ENCODE peak calls at places on chromosome 13, in four cellular contexts. One of them, this sample, is unnamed.

GRCh38 chr13:113655358-113656014 is 2.5 kb downstream of the ATP4B start:
- DNase-seq in OCI-LY7: no peak
- DNase-seq in thoracic aorta: no peak
- DNase-seq in HFFc6: no peak
- DNase-seq in this sample: no peak

GRCh38 chr13:109879338-109879737 is 93.0 kb upstream of the IRS2 start:
- DNase-seq in HFFc6: no peak
- DNase-seq in thoracic aorta: no peak
- DNase-seq in OCI-LY7: no peak
- DNase-seq in this sample: no peak

GRCh38 chr13:110949116-110949515 is 34.2 kb upstream of the ANKRD10 start:
- DNase-seq in HFFc6: no peak
- DNase-seq in OCI-LY7: no peak
- DNase-seq in thoracic aorta: no peak
- DNase-seq in this sample: no peak

GRCh38 chr13:109738298-109738746 is 48.1 kb downstream of the IRS2 start:
- DNase-seq in HFFc6: no peak
- DNase-seq in thoracic aorta: no peak
- DNase-seq in OCI-LY7: no peak
- DNase-seq in this sample: no peak

GRCh38 chr13:47337781-47338507 is 441.1 kb upstream of the HTR2A start:
- DNase-seq in OCI-LY7: no peak
- DNase-seq in HFFc6: peak
- DNase-seq in thoracic aorta: no peak
- DNase-seq in this sample: no peak

GRCh38 chr13:112576191-112576590 is 11.8 kb downstream of the TUBGCP3 start:
- DNase-seq in OCI-LY7: no peak
- DNase-seq in HFFc6: no peak
- DNase-seq in thoracic aorta: no peak
- DNase-seq in this sample: no peak

GRCh38 chr13:52128714-52129700 is at the start of gene NEK5:
- DNase-seq in HFFc6: peak
- DNase-seq in OCI-LY7: no peak
- DNase-seq in thoracic aorta: no peak
- DNase-seq in this sample: no peak

GRCh38 chr13:27170221-27170520 is 1.4 kb downstream of the USP12 start:
- DNase-seq in HFFc6: peak
- DNase-seq in OCI-LY7: peak
- DNase-seq in thoracic aorta: no peak
- DNase-seq in this sample: no peak

GRCh38 chr13:29577135-29578051 is 18.1 kb downstream of the SLC7A1 start:
- DNase-seq in thoracic aorta: no peak
- DNase-seq in OCI-LY7: no peak
- DNase-seq in HFFc6: peak
- DNase-seq in this sample: no peak

GRCh38 chr13:41465215-41465907 is 8.0 kb downstream of the RGCC start:
- DNase-seq in HFFc6: peak
- DNase-seq in thoracic aorta: no peak
- DNase-seq in OCI-LY7: peak
- DNase-seq in this sample: no peak

GRCh38 chr13:111482126-111482525 is 161.7 kb downstream of the TEX29 start:
- DNase-seq in HFFc6: no peak
- DNase-seq in thoracic aorta: no peak
- DNase-seq in OCI-LY7: no peak
- DNase-seq in this sample: no peak

GRCh38 chr13:91904005-91904404 is 505.6 kb downstream of the GPC5 start:
- DNase-seq in thoracic aorta: no peak
- DNase-seq in HFFc6: no peak
- DNase-seq in OCI-LY7: no peak
- DNase-seq in this sample: no peak

GRCh38 chr13:30047154-30047874 is 196.9 kb upstream of the UBL3 start:
- DNase-seq in thoracic aorta: no peak
- DNase-seq in OCI-LY7: no peak
- DNase-seq in HFFc6: no peak
- DNase-seq in this sample: no peak

GRCh38 chr13:42580644-42581043 is 6.7 kb downstream of the TNFSF11 start:
- DNase-seq in HFFc6: no peak
- DNase-seq in OCI-LY7: no peak
- DNase-seq in thoracic aorta: no peak
- DNase-seq in this sample: no peak

GRCh38 chr13:98447881-98448641 is 128.8 kb downstream of the STK24 start:
- DNase-seq in thoracic aorta: no peak
- DNase-seq in HFFc6: no peak
- DNase-seq in OCI-LY7: peak
- DNase-seq in this sample: no peak

GRCh38 chr13:85367887-85368286 is 431.3 kb downstream of the SLITRK6 start:
- DNase-seq in HFFc6: no peak
- DNase-seq in thoracic aorta: no peak
- DNase-seq in OCI-LY7: no peak
- DNase-seq in this sample: no peak

GRCh38 chr13:50375792-50376191 is 360.5 kb downstream of the KCNRG start:
- DNase-seq in OCI-LY7: peak
- DNase-seq in thoracic aorta: no peak
- DNase-seq in HFFc6: peak
- DNase-seq in this sample: peak

GRCh38 chr13:28540612-28541011 is 45.7 kb upstream of the FLT1 start:
- DNase-seq in thoracic aorta: no peak
- DNase-seq in OCI-LY7: no peak
- DNase-seq in HFFc6: no peak
- DNase-seq in this sample: no peak

GRCh38 chr13:35818577-35819165 is 312.5 kb downstream of the DCLK1 start:
- DNase-seq in HFFc6: peak
- DNase-seq in OCI-LY7: peak
- DNase-seq in thoracic aorta: no peak
- DNase-seq in this sample: peak

GRCh38 chr13:75465236-75465635 is 16.7 kb downstream of the TBC1D4 start:
- DNase-seq in HFFc6: no peak
- DNase-seq in thoracic aorta: no peak
- DNase-seq in OCI-LY7: no peak
- DNase-seq in this sample: no peak

GRCh38 chr13:90447735-90448103 is 899.8 kb upstream of the MIR17HG start:
- DNase-seq in thoracic aorta: no peak
- DNase-seq in OCI-LY7: no peak
- DNase-seq in HFFc6: peak
- DNase-seq in this sample: no peak

GRCh38 chr13:27607125-27607524 is 13.2 kb downstream of the LNX2 start:
- DNase-seq in OCI-LY7: no peak
- DNase-seq in HFFc6: peak
- DNase-seq in thoracic aorta: no peak
- DNase-seq in this sample: no peak

GRCh38 chr13:21149568-21149967 is 26.8 kb downstream of the SKA3 start:
- DNase-seq in HFFc6: no peak
- DNase-seq in thoracic aorta: no peak
- DNase-seq in OCI-LY7: no peak
- DNase-seq in this sample: no peak

GRCh38 chr13:51524846-51525566 is 59.3 kb upstream of the WDFY2 start:
- DNase-seq in thoracic aorta: no peak
- DNase-seq in HFFc6: peak
- DNase-seq in OCI-LY7: no peak
- DNase-seq in this sample: no peak

GRCh38 chr13:106500450-106500849 is 35.0 kb downstream of the EFNB2 start:
- DNase-seq in HFFc6: no peak
- DNase-seq in OCI-LY7: no peak
- DNase-seq in thoracic aorta: no peak
- DNase-seq in this sample: no peak

GRCh38 chr13:40993987-40994386 is 25.1 kb downstream of the ELF1 start:
- DNase-seq in HFFc6: no peak
- DNase-seq in OCI-LY7: no peak
- DNase-seq in thoracic aorta: no peak
- DNase-seq in this sample: no peak

GRCh38 chr13:50156140-50156539 is 140.9 kb downstream of the KCNRG start:
- DNase-seq in HFFc6: peak
- DNase-seq in thoracic aorta: no peak
- DNase-seq in OCI-LY7: no peak
- DNase-seq in this sample: no peak

GRCh38 chr13:75195479-75196111 is 286.4 kb downstream of the TBC1D4 start:
- DNase-seq in thoracic aorta: no peak
- DNase-seq in HFFc6: no peak
- DNase-seq in OCI-LY7: no peak
- DNase-seq in this sample: no peak

GRCh38 chr13:106178816-106179215 is 356.6 kb downstream of the EFNB2 start:
- DNase-seq in thoracic aorta: no peak
- DNase-seq in HFFc6: no peak
- DNase-seq in OCI-LY7: no peak
- DNase-seq in this sample: no peak

GRCh38 chr13:98370806-98371553 is 193.9 kb upstream of the RNF113B start:
- DNase-seq in thoracic aorta: no peak
- DNase-seq in OCI-LY7: no peak
- DNase-seq in HFFc6: peak
- DNase-seq in this sample: peak

DNA sequence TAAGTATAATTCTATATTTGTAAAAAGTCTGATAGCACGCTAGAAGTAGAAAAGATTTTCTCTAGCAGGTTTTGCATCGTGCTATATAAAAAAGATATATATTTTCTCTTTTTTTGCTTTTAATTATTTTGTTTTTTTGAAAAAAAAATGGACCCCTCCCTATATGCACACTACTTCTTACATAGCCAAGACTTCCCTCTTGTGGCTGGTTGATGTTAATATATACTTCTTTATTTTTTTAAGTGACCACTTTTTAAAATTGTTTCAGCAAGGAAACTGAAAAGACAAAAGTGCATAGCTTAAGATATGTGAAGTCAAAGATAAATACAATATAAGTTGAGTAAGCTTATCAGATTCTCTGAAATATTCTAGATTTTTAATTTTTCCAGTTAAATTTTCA is 1202.8 kb downstream of the DIAPH3 start:
- DNase-seq in thoracic aorta: no peak
- DNase-seq in HFFc6: no peak
- DNase-seq in OCI-LY7: peak
- DNase-seq in this sample: no peak
- TF ChIP-seq CTCF in thoracic aorta: no peak
- TF ChIP-seq CTCF in HFFc6: peak
- TF ChIP-seq CTCF in OCI-LY7: peak
- TF ChIP-seq CTCF in this sample: no peak

DNA sequence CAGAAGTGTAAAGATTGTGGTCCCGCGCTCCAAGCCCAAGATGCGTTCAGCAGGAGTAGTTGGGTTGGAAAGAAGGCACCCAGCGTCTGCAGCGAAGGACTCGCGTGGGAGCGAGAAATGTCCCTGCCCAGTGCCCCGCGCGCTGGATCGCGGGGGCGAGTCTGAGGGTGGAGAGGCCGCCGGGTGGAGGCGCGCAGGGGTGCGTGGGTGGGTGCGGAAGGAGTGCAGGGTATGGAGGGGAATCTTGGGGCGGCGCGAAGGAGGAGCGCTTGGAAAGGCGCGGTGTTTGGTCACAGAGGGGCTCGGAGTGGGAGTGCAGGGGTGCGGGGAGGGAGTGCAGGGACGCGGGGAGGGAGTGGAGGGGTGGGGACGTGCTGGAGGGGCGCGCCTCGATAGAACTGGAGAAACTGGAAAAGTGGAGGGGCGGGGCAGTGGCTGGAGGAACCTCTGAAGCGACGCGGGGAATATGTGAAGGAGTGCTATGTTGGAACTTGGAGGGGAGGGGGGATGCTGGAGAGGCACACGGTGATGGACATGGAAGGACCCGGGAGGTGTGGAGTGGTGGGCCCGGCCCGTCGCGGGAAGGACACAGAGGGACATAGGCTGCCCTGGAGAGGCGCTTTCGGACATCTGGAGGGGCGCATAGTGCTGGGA is 21.1 kb upstream of the SGCG start:
- DNase-seq in OCI-LY7: no peak
- DNase-seq in thoracic aorta: no peak
- DNase-seq in HFFc6: no peak
- DNase-seq in this sample: no peak
- TF ChIP-seq CTCF in OCI-LY7: no peak
- TF ChIP-seq CTCF in thoracic aorta: no peak
- TF ChIP-seq CTCF in HFFc6: peak
- TF ChIP-seq CTCF in this sample: no peak

GRCh38 chr13:45195421-45195820 is 5.4 kb downstream of the KCTD4 start:
- DNase-seq in HFFc6: no peak
- DNase-seq in OCI-LY7: no peak
- DNase-seq in thoracic aorta: no peak
- DNase-seq in this sample: no peak

GRCh38 chr13:45196622-45197021 is 4.2 kb downstream of the KCTD4 start:
- DNase-seq in OCI-LY7: no peak
- DNase-seq in thoracic aorta: no peak
- DNase-seq in HFFc6: peak
- DNase-seq in this sample: no peak

GRCh38 chr13:45191874-45192273 is 9.0 kb downstream of the KCTD4 start:
- DNase-seq in OCI-LY7: no peak
- DNase-seq in HFFc6: no peak
- DNase-seq in thoracic aorta: no peak
- DNase-seq in this sample: no peak

GRCh38 chr13:45196091-45196490 is 4.8 kb downstream of the KCTD4 start:
- DNase-seq in HFFc6: no peak
- DNase-seq in OCI-LY7: no peak
- DNase-seq in thoracic aorta: no peak
- DNase-seq in this sample: no peak

DNA sequence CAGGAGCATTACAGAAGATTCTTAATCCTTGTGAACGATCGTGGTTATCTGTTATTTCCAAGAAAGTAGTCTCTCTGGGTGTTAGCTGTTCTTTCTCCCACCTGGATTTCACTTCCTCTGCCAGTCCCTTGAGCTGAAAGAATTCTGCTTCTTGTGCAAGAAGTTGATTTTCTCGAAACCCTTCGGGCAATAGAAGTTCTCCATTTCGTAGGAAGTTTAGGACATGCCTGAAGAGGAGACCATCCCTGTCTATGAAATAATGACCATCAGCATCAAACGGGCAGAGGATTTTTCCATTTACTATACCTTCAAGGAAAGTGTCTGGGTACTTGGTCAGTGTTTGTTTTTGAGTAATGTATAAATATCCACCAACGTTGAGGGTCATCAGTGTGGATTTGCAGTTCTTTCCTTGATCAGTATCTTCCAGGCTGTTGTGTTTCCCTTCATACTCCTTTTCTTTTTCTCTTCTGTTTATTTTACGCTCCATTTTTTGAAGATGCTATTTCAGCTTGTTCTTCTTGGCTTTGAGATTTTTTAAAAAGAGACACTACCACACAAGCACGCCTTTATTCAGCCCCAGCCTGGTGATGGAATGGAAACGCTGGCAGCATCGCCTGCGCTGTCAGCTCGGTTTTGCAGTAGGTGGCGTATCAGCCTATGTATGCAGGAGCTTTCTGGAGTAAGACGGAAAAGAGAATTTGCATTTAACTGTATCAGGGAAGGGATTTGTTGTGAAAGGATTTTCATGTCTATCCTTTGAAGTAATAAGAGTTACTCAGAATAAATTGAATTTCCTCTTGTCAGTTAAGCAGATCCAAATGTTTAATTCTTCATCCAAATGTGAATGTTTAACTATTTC is 6.5 kb downstream of the KCTD4 start:
- DNase-seq in thoracic aorta: no peak
- DNase-seq in HFFc6: no peak
- DNase-seq in OCI-LY7: no peak
- DNase-seq in this sample: peak
- TF ChIP-seq CTCF in thoracic aorta: peak
- TF ChIP-seq CTCF in HFFc6: peak
- TF ChIP-seq CTCF in OCI-LY7: no peak
- TF ChIP-seq CTCF in this sample: peak

GRCh38 chr13:19601749-19602725 is 31.4 kb upstream of the MPHOSPH8 start:
- DNase-seq in HFFc6: no peak
- DNase-seq in OCI-LY7: no peak
- DNase-seq in thoracic aorta: no peak
- DNase-seq in this sample: no peak
- TF ChIP-seq CTCF in HFFc6: peak
- TF ChIP-seq CTCF in OCI-LY7: no peak
- TF ChIP-seq CTCF in thoracic aorta: peak
- TF ChIP-seq CTCF in this sample: no peak